ENCODE peak calls at places on chromosomes 12 and 14, in four cellular contexts. One of them, this sample, is unnamed.

GRCh38 chr12:132487311-132487741 is 2.6 kb upstream of the FBRSL1 start:
- DNase-seq in coronary artery: no peak
- DNase-seq in cardiac fibroblast: no peak
- DNase-seq in AG08395: no peak
- DNase-seq in this sample: no peak

GRCh38 chr14:77125275-77126073 is 16.1 kb downstream of the ZDHHC22 start:
- DNase-seq in coronary artery: peak; percentile 63
- DNase-seq in cardiac fibroblast: no peak
- DNase-seq in AG08395: no peak
- DNase-seq in this sample: no peak

GRCh38 chr12:95118138-95118787 is 44.8 kb upstream of the NR2C1 start:
- DNase-seq in coronary artery: no peak
- DNase-seq in cardiac fibroblast: peak; percentile 91
- DNase-seq in AG08395: peak; percentile 82
- DNase-seq in this sample: peak; percentile 95

GRCh38 chr12:19988457-19988856 is 379.9 kb upstream of the PDE3A start:
- DNase-seq in coronary artery: no peak
- DNase-seq in cardiac fibroblast: peak; percentile 27
- DNase-seq in AG08395: no peak
- DNase-seq in this sample: peak; percentile 55

GRCh38 chr12:124369901-124370378 is 75.0 kb downstream of the RFLNA start:
- DNase-seq in coronary artery: no peak
- DNase-seq in cardiac fibroblast: no peak
- DNase-seq in AG08395: no peak
- DNase-seq in this sample: no peak

GRCh38 chr14:99688629-99689028 is 4.5 kb downstream of the CYP46A1 start:
- DNase-seq in coronary artery: no peak
- DNase-seq in cardiac fibroblast: no peak
- DNase-seq in AG08395: no peak
- DNase-seq in this sample: no peak

GRCh38 chr14:91114079-91115065 is 499 bp downstream of the DGLUCY start:
- DNase-seq in coronary artery: peak; percentile 84
- DNase-seq in cardiac fibroblast: peak; percentile 82
- DNase-seq in AG08395: peak; percentile 46
- DNase-seq in this sample: peak; percentile 91

GRCh38 chr12:19301223-19301622 is 138.1 kb upstream of the AEBP2 start:
- DNase-seq in coronary artery: no peak
- DNase-seq in cardiac fibroblast: no peak
- DNase-seq in AG08395: no peak
- DNase-seq in this sample: peak; percentile 31

GRCh38 chr14:100104523-100105300 is 39.5 kb downstream of the EVL start:
- DNase-seq in coronary artery: no peak
- DNase-seq in cardiac fibroblast: peak; percentile 57
- DNase-seq in AG08395: no peak
- DNase-seq in this sample: peak; percentile 58

GRCh38 chr12:132171293-132171967 is 27.2 kb downstream of the NOC4L start:
- DNase-seq in coronary artery: no peak
- DNase-seq in cardiac fibroblast: no peak
- DNase-seq in AG08395: no peak
- DNase-seq in this sample: no peak

GRCh38 chr12:50230217-50230616 is 53.1 kb downstream of the LIMA1 start:
- DNase-seq in coronary artery: no peak
- DNase-seq in cardiac fibroblast: no peak
- DNase-seq in AG08395: no peak
- DNase-seq in this sample: no peak

GRCh38 chr12:25257590-25258324 is 7.0 kb upstream of the KRAS start:
- DNase-seq in coronary artery: no peak
- DNase-seq in cardiac fibroblast: no peak
- DNase-seq in AG08395: no peak
- DNase-seq in this sample: no peak

GRCh38 chr12:52291267-52291935 is at the start of gene KRT81:
- DNase-seq in coronary artery: peak; percentile 52
- DNase-seq in cardiac fibroblast: no peak
- DNase-seq in AG08395: no peak
- DNase-seq in this sample: no peak

GRCh38 chr14:20609215-20610001 is 18.2 kb upstream of the RNASE12 start:
- DNase-seq in coronary artery: no peak
- DNase-seq in cardiac fibroblast: peak; percentile 95
- DNase-seq in AG08395: peak; percentile 82
- DNase-seq in this sample: peak; percentile 89

GRCh38 chr14:59464651-59465569 is at the start of gene GPR135:
- DNase-seq in coronary artery: peak; percentile 89
- DNase-seq in cardiac fibroblast: peak; percentile 45
- DNase-seq in AG08395: peak; percentile 58
- DNase-seq in this sample: peak; percentile 59

GRCh38 chr12:117192057-117192456 is 1.8 kb upstream of the FBXO21 start:
- DNase-seq in coronary artery: no peak
- DNase-seq in cardiac fibroblast: peak; percentile 5
- DNase-seq in AG08395: no peak
- DNase-seq in this sample: no peak

GRCh38 chr12:121443193-121443829 is 43.4 kb downstream of the RNF34 start:
- DNase-seq in coronary artery: no peak
- DNase-seq in cardiac fibroblast: peak; percentile 81
- DNase-seq in AG08395: peak; percentile 96
- DNase-seq in this sample: peak; percentile 65

GRCh38 chr14:23114669-23115491 is 4.2 kb downstream of the CEBPE start:
- DNase-seq in coronary artery: no peak
- DNase-seq in cardiac fibroblast: peak; percentile 96
- DNase-seq in AG08395: peak; percentile 98
- DNase-seq in this sample: peak; percentile 67

GRCh38 chr14:95281560-95282176 is 38.0 kb downstream of the CLMN start:
- DNase-seq in coronary artery: peak; percentile 8
- DNase-seq in cardiac fibroblast: no peak
- DNase-seq in AG08395: no peak
- DNase-seq in this sample: no peak

GRCh38 chr12:68932123-68932700 is 759 bp downstream of the CPM start:
- DNase-seq in coronary artery: no peak
- DNase-seq in cardiac fibroblast: no peak
- DNase-seq in AG08395: no peak
- DNase-seq in this sample: no peak

GRCh38 chr12:674272-674781 is 11.1 kb upstream of the NINJ2 start:
- DNase-seq in coronary artery: no peak
- DNase-seq in cardiac fibroblast: peak; percentile 22
- DNase-seq in AG08395: no peak
- DNase-seq in this sample: peak; percentile 19

GRCh38 chr12:119055977-119056376 is 74.6 kb downstream of the SRRM4 start:
- DNase-seq in coronary artery: no peak
- DNase-seq in cardiac fibroblast: no peak
- DNase-seq in AG08395: no peak
- DNase-seq in this sample: no peak

GRCh38 chr14:64421166-64421565 is 33.0 kb downstream of the MTHFD1 start:
- DNase-seq in coronary artery: no peak
- DNase-seq in cardiac fibroblast: peak; percentile 81
- DNase-seq in AG08395: peak; percentile 22
- DNase-seq in this sample: no peak